ENCODE peak calls at places on chromosomes 3 and 15, in seven cellular contexts. Q is SK-N-SH, V is K562, I is GM12878, W is HepG2, D is HCT116, O is H1. L is an unnamed sample.

GRCh38 chr3:81462921-81463320 is 298.5 kb downstream of the GBE1 start:
- DNase-seq in Q (no peak), W (peak; percentile 77), O (no peak), D (no peak), I (no peak), V (no peak), L (no peak)

GRCh38 chr15:66251790-66252355 is 1.7 kb downstream of the MEGF11 start:
- DNase-seq in W (no peak), I (no peak), D (no peak), O (no peak), V (no peak), Q (no peak), L (no peak)

GRCh38 chr3:135432402-135432801 is 533.1 kb upstream of the PPP2R3A start:
- DNase-seq in D (no peak), V (no peak), I (no peak), Q (no peak), W (no peak), O (no peak), L (no peak)

GRCh38 chr15:56568466-56569167 is 103.7 kb upstream of the MNS1 start:
- DNase-seq in O (no peak), I (no peak), V (no peak), W (no peak), D (no peak), Q (no peak), L (no peak)

GRCh38 chr3:116920836-116921596 is 211.4 kb downstream of the TUSC7 start:
- DNase-seq in W (no peak), D (no peak), O (no peak), I (no peak), V (no peak), Q (no peak), L (peak; percentile 7)

GRCh38 chr3:16866447-16867025 is 18.2 kb upstream of the PLCL2 start:
- DNase-seq in I (no peak), Q (no peak), O (no peak), W (no peak), D (no peak), V (no peak), L (no peak)

GRCh38 chr15:83732196-83732595 is 78.3 kb downstream of the ADAMTSL3 start:
- DNase-seq in O (no peak), V (no peak), Q (no peak), W (no peak), I (no peak), D (no peak), L (no peak)

GRCh38 chr3:32198011-32198410 is 40.5 kb upstream of the CMTM8 start:
- DNase-seq in I (no peak), V (no peak), Q (no peak), D (no peak), W (no peak), O (no peak), L (no peak)

GRCh38 chr3:126711361-126711760 is 7.3 kb downstream of the CHCHD6 start:
- DNase-seq in V (no peak), D (no peak), W (no peak), Q (no peak), I (no peak), O (no peak), L (no peak)

GRCh38 chr3:9770276-9770812 is 597 bp upstream of the CAMK1 start:
- DNase-seq in V (no peak), D (no peak), I (no peak), W (peak; percentile 74), Q (peak; percentile 40), O (no peak), L (no peak)

GRCh38 chr3:129793947-129794318 is 99.6 kb downstream of the TMCC1 start:
- DNase-seq in W (no peak), O (no peak), Q (peak; percentile 10), V (peak; percentile 79), D (no peak), I (no peak), L (no peak)

GRCh38 chr15:23069496-23070166 is 30.3 kb upstream of the TUBGCP5 start:
- DNase-seq in O (no peak), V (peak; percentile 43), D (peak; percentile 28), Q (peak; percentile 51), W (no peak), I (no peak), L (peak; percentile 48)

GRCh38 chr15:51752918-51753317 is 1.5 kb downstream of the TMOD2 start:
- DNase-seq in Q (no peak), D (no peak), O (no peak), I (no peak), V (no peak), W (no peak), L (no peak)

GRCh38 chr15:43287254-43287653 is 20.5 kb upstream of the TGM5 start:
- DNase-seq in W (no peak), Q (no peak), V (no peak), O (no peak), D (no peak), I (no peak), L (no peak)

GRCh38 chr3:158789592-158789991 is 12.3 kb upstream of the MFSD1 start:
- DNase-seq in I (no peak), O (no peak), D (no peak), Q (peak; percentile 20), V (peak; percentile 81), W (peak; percentile 43), L (peak; percentile 79)

GRCh38 chr3:172726370-172726769 is 15.5 kb upstream of the NCEH1 start:
- DNase-seq in W (no peak), Q (no peak), V (no peak), D (no peak), O (no peak), I (no peak), L (no peak)

GRCh38 chr15:94380798-94381197 is 149.4 kb downstream of the MCTP2 start:
- DNase-seq in I (no peak), D (no peak), V (no peak), W (no peak), Q (no peak), O (no peak), L (no peak)

GRCh38 chr3:170869645-170870593 is at the start of gene RPL22L1:
- DNase-seq in O (peak; percentile 77), D (peak; percentile 91), Q (peak; percentile 87), I (peak; percentile 91), V (peak; percentile 99), W (peak; percentile 90), L (peak; percentile 99)
- TF ChIP-seq JUND in O (no peak), D (no peak), Q (no peak), I (peak; percentile 33), V (peak; percentile 33), W (no peak), L (no peak)

GRCh38 chr15:90647326-90647725 is 69.8 kb upstream of the BLM start:
- DNase-seq in V (no peak), I (no peak), O (no peak), W (no peak), Q (no peak), D (no peak), L (peak; percentile 57)

GRCh38 chr15:90650956-90651689 is 66.0 kb upstream of the BLM start:
- DNase-seq in W (no peak), Q (no peak), O (no peak), I (no peak), V (peak; percentile 52), D (no peak), L (no peak)

GRCh38 chr15:90646662-90647305 is 70.4 kb upstream of the BLM start:
- DNase-seq in O (no peak), Q (no peak), D (no peak), V (no peak), W (no peak), I (no peak), L (no peak)

GRCh38 chr15:90648137-90649070 is 68.7 kb upstream of the BLM start:
- DNase-seq in W (peak; percentile 51), V (peak; percentile 97), D (peak; percentile 48), Q (peak; percentile 86), O (no peak), I (no peak), L (peak; percentile 76)

DNA sequence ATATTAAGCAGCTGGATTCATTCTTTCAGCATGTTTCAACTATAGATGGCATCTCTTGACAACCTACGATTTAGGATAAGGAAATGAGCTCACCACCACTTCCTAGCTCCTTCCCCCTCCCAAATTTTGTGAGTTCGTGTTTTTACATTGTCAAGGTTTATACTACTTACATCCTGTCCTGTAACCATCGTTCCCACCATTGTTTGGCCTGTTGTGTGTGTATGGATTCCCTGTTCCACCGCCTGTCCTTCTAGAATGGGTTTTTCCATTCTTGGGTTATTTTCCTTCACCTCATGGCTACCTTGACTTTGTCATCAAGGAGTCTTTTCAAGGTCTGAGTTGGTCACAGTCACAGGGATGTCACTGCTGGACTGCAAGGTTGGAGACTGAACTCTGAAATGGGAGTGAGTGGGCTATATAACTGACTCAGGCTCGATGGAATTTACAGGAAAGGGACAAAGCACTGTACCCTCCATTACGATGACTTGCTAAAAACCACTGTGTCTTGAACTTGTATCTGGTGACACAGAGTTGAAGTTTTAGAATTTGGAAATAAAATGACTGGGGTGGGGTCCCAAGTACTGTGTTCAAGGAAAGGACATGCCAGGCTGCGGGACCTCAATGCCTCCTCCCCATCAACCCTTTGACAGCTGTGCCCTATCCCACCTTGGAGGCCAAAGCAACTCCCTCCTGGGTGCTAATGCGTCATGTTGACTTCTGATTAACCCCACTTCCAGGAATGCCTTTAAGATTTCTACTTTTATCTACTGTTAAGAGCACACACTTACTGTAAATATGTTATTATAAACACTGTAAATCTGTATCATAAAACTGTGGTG is 66.8 kb upstream of the BLM start:
- DNase-seq in Q (no peak), O (no peak), D (no peak), W (no peak), I (no peak), V (peak; percentile 69), L (no peak)
- TF ChIP-seq JUND in Q (no peak), O (no peak), D (no peak), W (no peak), I (no peak), V (peak; percentile 87), L (no peak)

DNA sequence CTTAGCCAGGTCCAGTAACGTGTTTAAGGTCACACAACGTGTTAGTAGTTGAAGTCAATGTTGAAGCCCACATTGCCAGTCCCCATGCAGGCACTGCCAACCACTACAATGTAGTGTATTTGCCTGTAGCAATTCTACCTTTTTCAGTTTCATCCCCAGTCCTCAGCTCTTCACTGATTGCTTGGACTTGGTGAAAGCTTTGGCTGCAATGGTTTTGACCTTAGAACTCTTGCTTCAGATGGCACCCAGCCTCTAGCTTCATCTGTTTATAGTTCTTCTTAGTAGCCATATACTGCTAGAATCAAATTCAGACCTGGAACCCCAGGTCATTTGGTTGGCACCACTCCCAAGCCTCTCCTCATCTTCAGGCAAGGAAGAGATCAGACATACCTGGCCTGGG is 345.4 kb upstream of the SEMA6D start:
- DNase-seq in O (no peak), D (no peak), I (no peak), V (no peak), W (no peak), Q (no peak), L (no peak)
- TF ChIP-seq JUND in O (no peak), D (no peak), I (no peak), V (no peak), W (no peak), Q (no peak), L (no peak)

DNA sequence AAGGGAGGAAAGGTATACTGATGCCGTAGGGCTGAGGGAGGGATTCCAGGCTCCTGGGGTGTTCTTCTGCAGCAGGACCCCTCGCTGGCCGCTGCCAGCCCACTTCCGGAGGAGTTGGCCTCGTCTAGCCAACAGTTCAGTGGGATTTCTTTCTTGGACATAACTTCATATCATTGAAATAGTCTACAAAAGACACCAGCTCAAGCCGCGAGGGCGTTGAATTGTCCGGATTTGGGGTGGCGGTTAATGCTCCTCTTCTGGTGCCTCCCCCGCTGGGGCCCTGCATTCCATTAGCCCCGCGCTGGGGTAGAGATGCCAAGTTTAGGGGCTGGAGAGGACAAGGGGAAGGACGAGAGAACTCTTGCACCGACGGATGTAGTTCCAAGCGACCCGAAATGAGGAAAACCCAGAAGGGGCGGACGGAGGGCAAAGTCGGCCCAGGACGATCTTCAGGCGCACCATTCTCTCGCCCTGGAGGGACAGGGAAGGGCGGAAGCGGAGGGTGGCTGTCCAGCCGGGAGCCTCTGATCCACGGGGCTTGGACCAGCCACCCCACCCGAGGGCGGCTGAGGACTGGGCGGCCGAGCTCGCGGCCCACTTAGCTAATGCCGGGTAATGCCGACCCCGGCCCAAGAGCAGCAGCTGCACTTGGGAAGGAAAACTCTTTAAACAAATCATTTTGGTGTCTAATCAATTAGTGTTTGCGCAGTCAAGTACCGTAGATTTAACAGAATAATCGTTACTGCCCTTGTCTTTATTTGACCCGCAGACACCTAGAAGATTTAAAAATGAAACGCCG is 4.7 kb upstream of the ONECUT1 start:
- DNase-seq in D (no peak), O (no peak), I (no peak), V (no peak), W (no peak), Q (no peak), L (no peak)
- TF ChIP-seq JUND in D (no peak), O (no peak), I (no peak), V (no peak), W (no peak), Q (no peak), L (no peak)